ENCODE peak calls at places on chromosomes 11 and 22, in six cellular contexts. V is GM23338, K is prostate gland, I is HCT116, W is H1, A is GM12878. P is an unnamed sample.

GRCh38 chr11:125182522-125182921 is 18.0 kb downstream of the PKNOX2 start:
- DNase-seq in V (no peak), K (no peak), I (no peak), W (no peak), A (no peak), P (no peak)

GRCh38 chr11:127105578-127105977 is 105.0 kb upstream of the KIRREL3 start:
- DNase-seq in V (no peak), K (no peak), I (no peak), W (no peak), A (no peak), P (no peak)

GRCh38 chr11:112961146-112961668 is at the start of gene NCAM1:
- DNase-seq in V (peak; percentile 98), K (no peak), I (peak; percentile 67), W (peak; percentile 94), A (no peak), P (no peak)

GRCh38 chr22:22576244-22576988 is 17.4 kb upstream of the PRAME start:
- DNase-seq in V (peak; percentile 84), K (no peak), I (peak; percentile 29), W (peak; percentile 86), A (no peak), P (no peak)

GRCh38 chr22:32588063-32588462 is 113.5 kb downstream of the FBXO7 start:
- DNase-seq in V (no peak), K (no peak), I (no peak), W (no peak), A (no peak), P (no peak)

GRCh38 chr11:60455531-60456042 is at the start of gene MS4A1:
- DNase-seq in V (no peak), K (no peak), I (no peak), W (no peak), A (peak; percentile 98), P (no peak)

GRCh38 chr11:126138636-126139540 is 72.6 kb downstream of the RPUSD4 start:
- DNase-seq in V (no peak), K (no peak), I (no peak), W (no peak), A (no peak), P (no peak)

GRCh38 chr11:69351460-69351859 is 57.5 kb downstream of the MYEOV start:
- DNase-seq in V (no peak), K (no peak), I (no peak), W (no peak), A (no peak), P (no peak)

GRCh38 chr22:41021039-41021654 is 70.0 kb downstream of the RBX1 start:
- DNase-seq in V (peak; percentile 49), K (peak; percentile 4), I (no peak), W (peak; percentile 59), A (no peak), P (no peak)

GRCh38 chr11:61057615-61058014 is 44.7 kb upstream of the CD5 start:
- DNase-seq in V (no peak), K (no peak), I (no peak), W (no peak), A (no peak), P (no peak)

GRCh38 chr11:42824067-42824466 is 487.7 kb upstream of the API5 start:
- DNase-seq in V (no peak), K (no peak), I (no peak), W (no peak), A (no peak), P (no peak)

GRCh38 chr22:20244744-20245576 is 23.2 kb downstream of the RTN4R start:
- DNase-seq in V (no peak), K (no peak), I (no peak), W (no peak), A (no peak), P (no peak)

GRCh38 chr11:131246589-131247164 is 123.7 kb upstream of the NTM start:
- DNase-seq in V (peak; percentile 93), K (no peak), I (no peak), W (peak; percentile 90), A (no peak), P (no peak)

GRCh38 chr22:48098936-48099245 is 1336.4 kb downstream of the TBC1D22A start:
- DNase-seq in V (no peak), K (no peak), I (no peak), W (no peak), A (no peak), P (no peak)

GRCh38 chr22:45972091-45972867 is 4.7 kb downstream of the WNT7B start:
- DNase-seq in V (peak; percentile 65), K (peak; percentile 23), I (no peak), W (no peak), A (no peak), P (no peak)

GRCh38 chr11:123560001-123560400 is 94.4 kb downstream of the SCN3B start:
- DNase-seq in V (peak; percentile 62), K (no peak), I (no peak), W (no peak), A (no peak), P (no peak)

GRCh38 chr22:32310777-32311176 is 46.9 kb upstream of the RFPL3 start:
- DNase-seq in V (no peak), K (no peak), I (no peak), W (peak; percentile 24), A (no peak), P (no peak)

GRCh38 chr11:17171342-17171741 is 36.4 kb downstream of the PIK3C2A start:
- DNase-seq in V (peak; percentile 48), K (no peak), I (no peak), W (no peak), A (no peak), P (peak; percentile 10)

GRCh38 chr22:41862530-41863266 is 29.8 kb downstream of the SREBF2 start:
- DNase-seq in V (no peak), K (no peak), I (no peak), W (no peak), A (peak; percentile 89), P (no peak)

GRCh38 chr11:65316979-65317786 is 2.5 kb downstream of the CDC42EP2 start:
- DNase-seq in V (peak; percentile 80), K (peak; percentile 34), I (peak; percentile 55), W (peak; percentile 62), A (no peak), P (no peak)

GRCh38 chr11:65316311-65316978 is 1.8 kb downstream of the CDC42EP2 start:
- DNase-seq in V (peak; percentile 64), K (no peak), I (no peak), W (no peak), A (no peak), P (no peak)

GRCh38 chr11:65314501-65315203 is at the start of gene CDC42EP2:
- DNase-seq in V (peak; percentile 87), K (peak; percentile 79), I (peak; percentile 44), W (peak; percentile 87), A (no peak), P (no peak)

GRCh38 chr11:65315866-65316233 is 1.2 kb downstream of the CDC42EP2 start:
- DNase-seq in V (no peak), K (no peak), I (no peak), W (no peak), A (no peak), P (no peak)

GRCh38 chr11:65315204-65315865 is 669 bp downstream of the CDC42EP2 start:
- DNase-seq in V (peak; percentile 94), K (peak; percentile 59), I (peak; percentile 48), W (peak; percentile 99), A (no peak), P (no peak)
- TF ChIP-seq POLR2AphosphoS5 in V (peak; percentile 53), K (peak; percentile 16), I (peak; percentile 16), W (no peak), A (no peak), P (no peak)

GRCh38 chr11:65918211-65919150 is at the start of gene C11orf68:
- DNase-seq in V (peak; percentile 56), K (no peak), I (no peak), W (peak; percentile 55), A (no peak), P (no peak)

GRCh38 chr11:65915821-65916251 is 3.0 kb downstream of the C11orf68 start:
- DNase-seq in V (peak; percentile 44), K (peak; percentile 44), I (peak; percentile 89), W (no peak), A (no peak), P (no peak)

GRCh38 chr11:65917434-65918210 is 1.2 kb downstream of the C11orf68 start:
- DNase-seq in V (no peak), K (no peak), I (no peak), W (no peak), A (no peak), P (no peak)

GRCh38 chr11:65916391-65916790 is 2.5 kb downstream of the C11orf68 start:
- DNase-seq in V (no peak), K (no peak), I (no peak), W (no peak), A (no peak), P (no peak)

GRCh38 chr11:65917077-65917433 is 1.8 kb downstream of the C11orf68 start:
- DNase-seq in V (no peak), K (no peak), I (no peak), W (no peak), A (no peak), P (no peak)
- H3K4me3 ChIP-seq in V (no peak overlapping the region), K (no peak overlapping the region), I (peak overlapping the region; percentile 86), W (no peak overlapping the region), A (no peak overlapping the region), P (no peak overlapping the region)

DNA sequence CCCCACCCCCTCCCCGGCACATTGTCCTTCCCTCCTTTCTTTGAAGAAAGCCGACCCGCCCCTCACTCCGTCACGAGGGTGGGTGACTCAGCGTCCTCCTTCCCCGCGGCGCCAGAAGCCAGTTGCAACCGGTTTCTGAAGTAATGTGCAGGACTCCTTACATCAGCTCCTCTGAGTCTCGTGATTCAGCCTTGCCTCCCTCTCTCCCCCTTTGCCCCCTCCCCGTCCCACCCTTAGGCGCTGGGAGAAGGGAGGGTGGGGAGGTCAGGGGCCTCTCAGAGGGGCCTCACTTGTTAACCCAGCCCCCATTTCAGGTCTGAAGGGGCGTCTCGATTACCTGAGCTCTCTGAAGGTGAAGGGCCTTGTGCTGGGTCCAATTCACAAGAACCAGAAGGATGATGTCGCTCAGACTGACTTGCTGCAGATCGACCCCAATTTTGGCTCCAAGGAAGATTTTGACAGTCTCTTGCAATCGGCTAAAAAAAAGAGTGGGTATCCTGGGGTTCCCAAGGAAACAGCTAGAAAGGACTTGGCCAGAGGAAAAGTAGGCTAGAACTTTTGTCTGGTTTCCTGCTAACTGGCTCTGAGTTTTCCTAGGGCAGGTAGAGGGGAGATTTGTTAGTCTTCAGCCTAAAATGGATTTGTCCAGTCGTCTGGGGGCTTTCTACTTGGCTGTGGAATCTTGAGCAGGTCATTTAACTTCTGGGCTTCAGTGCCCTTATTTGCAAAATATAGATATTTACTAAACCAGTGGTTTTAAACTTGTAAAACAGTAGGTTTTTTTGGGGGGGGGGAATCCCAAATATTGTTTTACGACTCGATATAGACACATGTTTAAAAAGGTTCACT is 1.1 kb downstream of the SLC3A2 start:
- DNase-seq in V (peak; percentile 96), K (peak; percentile 98), I (peak; percentile 90), W (no peak), A (peak; percentile 45), P (peak; percentile 87)
- TF ChIP-seq POLR2AphosphoS5 in V (peak; percentile 25), K (peak; percentile 97), I (peak; percentile 60), W (no peak), A (peak; percentile 39), P (no peak)

GRCh38 chr11:46240371-46240770 is 37.1 kb upstream of the CREB3L1 start:
- DNase-seq in V (no peak), K (no peak), I (no peak), W (no peak), A (no peak), P (peak; percentile 45)

GRCh38 chr11:46242961-46243795 is 34.3 kb upstream of the CREB3L1 start:
- DNase-seq in V (peak; percentile 96), K (peak; percentile 89), I (peak; percentile 91), W (peak; percentile 97), A (peak; percentile 48), P (peak; percentile 94)

GRCh38 chr11:46243796-46244109 is 33.7 kb upstream of the CREB3L1 start:
- DNase-seq in V (no peak), K (no peak), I (no peak), W (no peak), A (no peak), P (peak; percentile 24)

GRCh38 chr11:46240861-46241260 is 36.6 kb upstream of the CREB3L1 start:
- DNase-seq in V (no peak), K (no peak), I (no peak), W (no peak), A (no peak), P (no peak)

GRCh38 chr11:46242462-46242960 is 35.0 kb upstream of the CREB3L1 start:
- DNase-seq in V (no peak), K (no peak), I (no peak), W (no peak), A (no peak), P (peak; percentile 47)
- H3K4me3 ChIP-seq in V (peak overlapping the region; percentile 57), K (peak overlapping the region; percentile 26), I (peak overlapping the region; percentile 79), W (peak overlapping the region; percentile 59), A (peak overlapping the region; percentile 74), P (peak overlapping the region; percentile 83)